ENCODE peak calls at places on chromosome 13, in six cellular contexts. W is GM04503; M is activated CD4-positive, alpha-beta T cell treated with anti-CD3 and anti-CD28 coated beads for 24 hours; C is T-cell; I is activated CD8-positive, alpha-beta memory T cell treated with anti-CD3 and anti-CD28 coated beads for 24 hours; K is endothelial cell. E is an unnamed sample.

GRCh38 chr13:78881746-78882145 is 222.8 kb upstream of the OBI1 start:
- DNase-seq in I (no peak), M (no peak), W (no peak), C (no peak), K (no peak), E (no peak)

GRCh38 chr13:23681253-23681652 is 111.0 kb downstream of the TNFRSF19 start:
- DNase-seq in W (no peak), M (no peak), C (no peak), K (no peak), I (no peak), E (peak; percentile 44)

GRCh38 chr13:77511552-77511951 is 24.0 kb upstream of the SCEL start:
- DNase-seq in K (no peak), C (no peak), W (no peak), I (no peak), M (no peak), E (no peak)

GRCh38 chr13:113744197-113745000 is 14.6 kb upstream of the TMEM255B start:
- DNase-seq in K (no peak), I (no peak), W (no peak), M (no peak), C (no peak), E (no peak)

GRCh38 chr13:65540064-65540635 is 1690.0 kb downstream of the PCDH9 start:
- DNase-seq in W (no peak), M (no peak), C (no peak), I (no peak), K (no peak), E (no peak)

GRCh38 chr13:47594833-47595232 is 406.2 kb downstream of the SUCLA2 start:
- DNase-seq in W (no peak), K (no peak), I (no peak), C (no peak), M (no peak), E (no peak)

GRCh38 chr13:113084094-113084942 is 21.3 kb upstream of the F7 start:
- DNase-seq in W (no peak), M (no peak), C (no peak), I (no peak), K (no peak), E (no peak)

GRCh38 chr13:25037057-25037813 is 58.7 kb upstream of the PABPC3 start:
- DNase-seq in W (peak; percentile 9), I (no peak), K (peak; percentile 63), M (no peak), C (peak; percentile 25), E (peak; percentile 24)

GRCh38 chr13:97386832-97387486 is 47.0 kb upstream of the RAP2A start:
- DNase-seq in M (no peak), I (peak; percentile 65), W (no peak), C (no peak), K (no peak), E (no peak)

GRCh38 chr13:107900775-107901174 is 314.6 kb downstream of the LIG4 start:
- DNase-seq in W (no peak), I (no peak), C (no peak), K (no peak), M (no peak), E (no peak)

GRCh38 chr13:92590503-92590908 is 636.1 kb upstream of the GPC6 start:
- DNase-seq in I (no peak), M (no peak), W (no peak), C (no peak), K (no peak), E (no peak)

GRCh38 chr13:43057653-43058317 is 34.4 kb downstream of the DNAJC15 start:
- DNase-seq in I (no peak), M (no peak), C (peak; percentile 72), W (no peak), K (peak; percentile 24), E (peak; percentile 11)

GRCh38 chr13:56528040-56528760 is 612.5 kb upstream of the PRR20A start:
- DNase-seq in M (no peak), W (no peak), K (no peak), I (no peak), C (no peak), E (no peak)

GRCh38 chr13:84962141-84962750 is 837.0 kb downstream of the SLITRK6 start:
- DNase-seq in C (no peak), W (no peak), K (no peak), I (no peak), M (no peak), E (no peak)

GRCh38 chr13:38667526-38668094 is 19.3 kb upstream of the FREM2 start:
- DNase-seq in I (no peak), C (no peak), M (no peak), W (no peak), K (no peak), E (no peak)

GRCh38 chr13:21365574-21365973 is 93.5 kb downstream of the ZDHHC20 start:
- DNase-seq in C (peak; percentile 2), K (no peak), W (no peak), M (no peak), I (peak; percentile 62), E (no peak)

GRCh38 chr13:29978211-29978610 is 127.8 kb upstream of the UBL3 start:
- DNase-seq in W (no peak), M (no peak), C (no peak), I (no peak), K (no peak), E (no peak)

GRCh38 chr13:23160241-23161175 is 20.3 kb upstream of the SGCG start:
- DNase-seq in C (no peak), M (no peak), K (no peak), I (no peak), W (no peak), E (no peak)

GRCh38 chr13:93413972-93414717 is 187.5 kb downstream of the GPC6 start:
- DNase-seq in I (no peak), K (no peak), W (no peak), M (no peak), C (no peak), E (no peak)

GRCh38 chr13:50891206-50891605 is 18.4 kb upstream of the RNASEH2B start:
- DNase-seq in C (no peak), I (no peak), K (no peak), W (no peak), M (no peak), E (no peak)

GRCh38 chr13:112767506-112768471 is 78.0 kb downstream of the ATP11A start:
- DNase-seq in M (no peak), I (no peak), C (no peak), W (no peak), K (no peak), E (no peak)

GRCh38 chr13:67986234-67986633 is 756.1 kb upstream of the PCDH9 start:
- DNase-seq in C (no peak), K (no peak), M (no peak), W (no peak), I (no peak), E (no peak)

GRCh38 chr13:48782429-48782840 is 128.7 kb downstream of the CYSLTR2 start:
- DNase-seq in K (no peak), M (no peak), C (no peak), I (no peak), W (no peak), E (no peak)

GRCh38 chr13:26422036-26422435 is 135.4 kb upstream of the WASF3 start:
- DNase-seq in C (no peak), K (no peak), I (no peak), W (no peak), M (no peak), E (no peak)

GRCh38 chr13:34638897-34639296 is 303.2 kb upstream of the NBEA start:
- DNase-seq in W (no peak), K (no peak), I (no peak), M (no peak), C (no peak), E (no peak)

GRCh38 chr13:101757446-101758039 is 305.1 kb downstream of the ITGBL1 start:
- DNase-seq in K (no peak), W (no peak), C (no peak), M (no peak), I (no peak), E (peak; percentile 14)

GRCh38 chr13:19069684-19070397 is 111.8 kb downstream of the TUBA3C start:
- DNase-seq in C (no peak), I (no peak), M (no peak), W (no peak), K (no peak), E (no peak)

GRCh38 chr13:30466358-30466714 is 600 bp upstream of the HMGB1 start:
- DNase-seq in W (no peak), I (no peak), C (no peak), K (peak; percentile 9), M (no peak), E (no peak)

GRCh38 chr13:80235131-80235530 is 105.8 kb downstream of the SPRY2 start:
- DNase-seq in W (no peak), I (no peak), C (no peak), M (no peak), K (no peak), E (no peak)

GRCh38 chr13:103952183-103952582 is 886.0 kb upstream of the SLC10A2 start:
- DNase-seq in M (no peak), K (no peak), C (no peak), W (no peak), I (no peak), E (no peak)

GRCh38 chr13:100588350-100589177 is at the start of gene GGACT:
- DNase-seq in C (peak; percentile 80), K (peak; percentile 86), W (no peak), I (peak; percentile 93), M (peak; percentile 74), E (no peak)

GRCh38 chr13:91381371-91381770 is 17.1 kb upstream of the GPC5 start:
- DNase-seq in I (no peak), W (no peak), M (no peak), C (no peak), K (no peak), E (no peak)

GRCh38 chr13:25803626-25804025 is 248.2 kb downstream of the SHISA2 start:
- DNase-seq in W (no peak), I (no peak), K (no peak), C (no peak), M (no peak), E (no peak)

GRCh38 chr13:73162912-73163911 is 104.4 kb downstream of the KLF5 start:
- DNase-seq in I (no peak), C (no peak), W (no peak), M (no peak), K (no peak), E (no peak)

GRCh38 chr13:99033814-99034213 is 56.0 kb upstream of the DOCK9 start:
- DNase-seq in I (no peak), C (no peak), W (no peak), K (no peak), M (no peak), E (no peak)

GRCh38 chr13:38688674-38689073 is 1.8 kb downstream of the FREM2 start:
- DNase-seq in M (no peak), I (no peak), K (no peak), W (no peak), C (no peak), E (no peak)

GRCh38 chr13:21053231-21053630 is 8.2 kb downstream of the LATS2 start:
- DNase-seq in I (no peak), W (no peak), C (no peak), M (no peak), K (no peak), E (no peak)

GRCh38 chr13:102317593-102317992 is 84.3 kb downstream of the FGF14 start:
- DNase-seq in K (no peak), I (no peak), M (no peak), C (no peak), W (no peak), E (no peak)

GRCh38 chr13:98141938-98142426 is 912 bp upstream of the FARP1 start:
- DNase-seq in I (peak; percentile 56), W (no peak), C (no peak), M (no peak), K (peak; percentile 33), E (no peak)

GRCh38 chr13:87698268-87698667 is 27.1 kb downstream of the SLITRK5 start:
- DNase-seq in M (no peak), I (no peak), K (no peak), W (no peak), C (no peak), E (no peak)